ENCODE peak calls at places on chromosomes 5 and 9, in eight cellular contexts. T is GM12865; U is AG04450; N is lower lobe of right lung; Z is upper lobe of right lung; K is AG09319; X is CD4-positive, alpha-beta T cell; H is stomach. Q is an unnamed sample.

GRCh38 chr5:87752362-87752761 is 339.6 kb upstream of the CCNH start:
- DNase-seq in T (no peak), U (no peak), N (no peak), Z (no peak), K (peak; percentile 31), X (no peak), H (no peak), Q (no peak)

GRCh38 chr9:123615381-123615780 is 259.4 kb downstream of the CRB2 start:
- DNase-seq in T (peak; percentile 14), U (no peak), N (no peak), Z (no peak), K (no peak), X (no peak), H (no peak), Q (no peak)

GRCh38 chr9:134928796-134929559 is 11.3 kb upstream of the FCN1 start:
- DNase-seq in T (peak; percentile 39), U (no peak), N (peak; percentile 82), Z (peak; percentile 74), K (no peak), X (no peak), H (no peak), Q (peak; percentile 34)

GRCh38 chr5:3336666-3337065 is 259.0 kb upstream of the IRX1 start:
- DNase-seq in T (no peak), U (no peak), N (no peak), Z (no peak), K (no peak), X (no peak), H (no peak), Q (no peak)

GRCh38 chr5:36561596-36561995 is 44.8 kb upstream of the SLC1A3 start:
- DNase-seq in T (no peak), U (no peak), N (no peak), Z (no peak), K (no peak), X (no peak), H (no peak), Q (no peak)

GRCh38 chr9:125189011-125189360 is 617 bp downstream of the PPP6C start:
- DNase-seq in T (peak; percentile 34), U (no peak), N (peak; percentile 65), Z (peak; percentile 76), K (no peak), X (no peak), H (peak; percentile 38), Q (peak; percentile 33)

GRCh38 chr9:89359018-89359417 is 40.7 kb downstream of the SECISBP2 start:
- DNase-seq in T (no peak), U (no peak), N (no peak), Z (no peak), K (no peak), X (no peak), H (no peak), Q (peak; percentile 75)

GRCh38 chr9:133659566-133659965 is 23.4 kb downstream of the DBH start:
- DNase-seq in T (no peak), U (no peak), N (no peak), Z (no peak), K (no peak), X (no peak), H (no peak), Q (no peak)

GRCh38 chr5:42641321-42642005 is 115.2 kb upstream of the CCDC152 start:
- DNase-seq in T (no peak), U (no peak), N (no peak), Z (no peak), K (no peak), X (no peak), H (no peak), Q (no peak)

GRCh38 chr5:98771389-98772109 is 1.9 kb upstream of the RGMB start:
- DNase-seq in T (peak; percentile 85), U (peak; percentile 87), N (no peak), Z (no peak), K (peak; percentile 89), X (no peak), H (peak; percentile 70), Q (no peak)

GRCh38 chr5:57715296-57715695 is 232.7 kb upstream of the ACTBL2 start:
- DNase-seq in T (no peak), U (no peak), N (no peak), Z (no peak), K (no peak), X (no peak), H (no peak), Q (no peak)

GRCh38 chr5:3362606-3362910 is 233.1 kb upstream of the IRX1 start:
- DNase-seq in T (no peak), U (no peak), N (no peak), Z (no peak), K (no peak), X (no peak), H (no peak), Q (no peak)

GRCh38 chr9:113399646-113400200 is 1.4 kb downstream of the ALAD start:
- DNase-seq in T (no peak), U (no peak), N (no peak), Z (no peak), K (no peak), X (no peak), H (no peak), Q (no peak)

GRCh38 chr5:22621084-22621483 is 232.1 kb downstream of the CDH12 start:
- DNase-seq in T (no peak), U (no peak), N (no peak), Z (no peak), K (no peak), X (no peak), H (no peak), Q (no peak)

DNA sequence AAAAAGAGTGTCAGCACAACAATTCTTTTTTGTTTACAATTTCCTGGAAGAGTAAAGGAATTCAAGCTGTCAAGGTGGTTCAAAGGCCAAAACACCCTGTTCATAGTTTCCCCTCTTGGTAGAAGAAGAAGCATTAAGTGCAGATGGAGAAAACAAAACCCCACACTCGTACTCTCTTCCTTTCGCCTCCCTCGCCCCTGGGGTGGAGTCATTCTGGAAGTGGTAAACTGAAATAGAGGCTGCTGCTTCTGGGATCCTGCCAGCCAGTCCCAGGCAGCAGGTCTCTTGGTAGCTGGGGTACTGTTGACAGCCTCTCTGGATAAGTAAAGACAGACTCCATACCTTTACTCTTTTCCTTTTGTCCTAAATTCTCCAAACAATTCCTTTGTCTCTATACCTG is 105.0 kb downstream of the ANKRD55 start:
- DNase-seq in T (peak; percentile 19), U (no peak), N (no peak), Z (no peak), K (no peak), X (no peak), H (peak; percentile 27), Q (no peak)
- TF ChIP-seq CTCF in T (no peak), U (no peak), N (no peak), Z (no peak), K (no peak), X (no peak), H (no peak), Q (no peak)

GRCh38 chr9:90838098-90838497 is 36.5 kb downstream of the SYK start:
- DNase-seq in T (no peak), U (no peak), N (no peak), Z (no peak), K (no peak), X (no peak), H (peak; percentile 8), Q (no peak)
- TF ChIP-seq CTCF in T (no peak), U (no peak), N (no peak), Z (no peak), K (no peak), X (no peak), H (no peak), Q (no peak)

DNA sequence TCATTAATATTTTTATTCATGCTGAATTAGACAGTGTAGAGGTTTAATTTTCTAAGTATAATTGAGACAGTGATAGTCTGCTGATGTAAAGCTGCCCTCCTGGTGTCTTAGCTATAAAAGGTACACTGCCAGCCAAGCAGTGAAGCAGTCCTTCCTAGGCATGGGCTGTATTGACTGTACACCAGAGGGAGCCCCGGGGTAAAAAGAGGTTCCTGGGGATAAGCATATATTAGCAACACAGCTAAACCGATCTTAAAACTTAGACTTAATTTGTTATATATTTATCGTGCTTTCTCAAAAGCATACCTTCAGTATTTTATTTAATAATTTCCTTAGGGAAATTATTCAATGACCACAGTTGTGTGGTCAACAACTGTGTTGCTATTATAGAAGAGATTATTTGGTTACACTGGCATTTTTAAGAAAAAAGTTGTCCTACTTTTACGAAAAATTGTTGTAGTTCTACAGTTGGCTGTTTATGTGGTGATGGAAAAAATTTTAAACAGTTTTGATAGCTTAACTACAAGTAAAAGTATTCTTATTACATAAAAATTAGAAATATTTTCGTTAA is 68.8 kb downstream of the ELL2 start:
- DNase-seq in T (peak; percentile 67), U (no peak), N (no peak), Z (no peak), K (no peak), X (no peak), H (peak; percentile 48), Q (no peak)
- TF ChIP-seq CTCF in T (peak; percentile 40), U (peak; percentile 60), N (peak; percentile 41), Z (peak; percentile 42), K (peak; percentile 37), X (no peak), H (no peak), Q (peak; percentile 41)

DNA sequence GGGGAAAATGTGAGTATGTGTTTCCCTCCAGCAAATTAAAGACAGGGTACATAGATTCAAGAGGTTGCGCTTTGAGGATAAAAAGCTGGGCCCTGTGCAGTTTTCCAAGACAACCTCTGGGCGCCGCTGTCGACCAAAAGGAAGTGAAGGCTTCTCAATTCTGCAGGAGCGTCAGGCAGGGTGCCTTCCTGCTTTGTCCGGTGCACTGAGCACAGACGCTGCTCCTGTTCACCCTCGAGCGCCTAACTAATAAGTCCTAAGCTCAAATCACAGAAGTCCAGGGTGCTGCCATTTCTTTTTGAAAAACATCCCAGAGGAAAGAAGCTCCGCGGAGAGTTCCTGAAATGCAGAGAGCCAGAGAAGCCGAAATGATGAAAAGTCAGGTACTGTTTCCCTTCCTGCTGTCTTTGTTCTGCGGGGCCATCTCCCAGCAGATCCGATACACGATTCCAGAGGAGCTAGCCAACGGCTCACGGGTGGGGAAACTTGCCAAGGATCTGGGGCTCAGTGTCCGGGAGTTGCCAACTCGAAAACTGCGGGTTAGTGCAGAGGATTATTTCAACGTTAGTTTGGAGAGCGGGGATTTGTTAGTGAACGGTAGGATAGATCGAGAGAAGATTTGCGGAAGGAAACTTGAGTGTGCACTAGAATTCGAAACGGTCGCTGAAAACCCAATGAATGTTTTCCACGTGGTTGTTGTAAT is at the start of gene PCDHGB1:
- DNase-seq in T (peak; percentile 73), U (no peak), N (no peak), Z (no peak), K (no peak), X (no peak), H (no peak), Q (peak; percentile 41)
- TF ChIP-seq CTCF in T (peak; percentile 55), U (peak; percentile 54), N (peak; percentile 36), Z (peak; percentile 37), K (peak; percentile 45), X (no peak), H (no peak), Q (peak; percentile 47)

Q was measured in psoas muscle.